ENCODE peak calls at places on chromosomes 4 and X, in five cellular contexts. One of them, this sample, is unnamed.

GRCh38 chr4:58138786-58139185 is 1028.6 kb upstream of the IGFBP7 start:
- DNase-seq in GM06990: no peak
- DNase-seq in astrocyte of the spinal cord: no peak
- DNase-seq in OCI-LY7: no peak
- DNase-seq in stomach: no peak
- DNase-seq in this sample: no peak

GRCh38 chrX:22343192-22343591 is 70.5 kb downstream of the CBLL2 start:
- DNase-seq in GM06990: no peak
- DNase-seq in astrocyte of the spinal cord: no peak
- DNase-seq in OCI-LY7: no peak
- DNase-seq in stomach: no peak
- DNase-seq in this sample: no peak

GRCh38 chrX:123186796-123187195 is 2.7 kb downstream of the GRIA3 start:
- DNase-seq in GM06990: no peak
- DNase-seq in astrocyte of the spinal cord: no peak
- DNase-seq in OCI-LY7: no peak
- DNase-seq in stomach: no peak
- DNase-seq in this sample: no peak

GRCh38 chr4:8637456-8637984 is 45.0 kb downstream of the CPZ start:
- DNase-seq in GM06990: no peak
- DNase-seq in astrocyte of the spinal cord: no peak
- DNase-seq in OCI-LY7: no peak
- DNase-seq in stomach: no peak
- DNase-seq in this sample: no peak

GRCh38 chr4:88567591-88567990 is 24.7 kb upstream of the HERC3 start:
- DNase-seq in GM06990: no peak
- DNase-seq in astrocyte of the spinal cord: no peak
- DNase-seq in OCI-LY7: no peak
- DNase-seq in stomach: no peak
- DNase-seq in this sample: no peak

GRCh38 chr4:98055800-98056501 is 87.3 kb downstream of the STPG2 start:
- DNase-seq in GM06990: no peak
- DNase-seq in astrocyte of the spinal cord: no peak
- DNase-seq in OCI-LY7: no peak
- DNase-seq in stomach: no peak
- DNase-seq in this sample: no peak

GRCh38 chr4:184922301-184922700 is 96.0 kb upstream of the HELT start:
- DNase-seq in GM06990: no peak
- DNase-seq in astrocyte of the spinal cord: no peak
- DNase-seq in OCI-LY7: no peak
- DNase-seq in stomach: no peak
- DNase-seq in this sample: no peak

GRCh38 chr4:53635697-53636483 is 44.6 kb upstream of the LNX1 start:
- DNase-seq in GM06990: no peak
- DNase-seq in astrocyte of the spinal cord: no peak
- DNase-seq in OCI-LY7: no peak
- DNase-seq in stomach: no peak
- DNase-seq in this sample: no peak

GRCh38 chr4:160194716-160195115 is 1091.8 kb downstream of the RAPGEF2 start:
- DNase-seq in GM06990: no peak
- DNase-seq in astrocyte of the spinal cord: no peak
- DNase-seq in OCI-LY7: no peak
- DNase-seq in stomach: no peak
- DNase-seq in this sample: no peak

GRCh38 chr4:147773261-147774184 is 41.6 kb downstream of the ARHGAP10 start:
- DNase-seq in GM06990: no peak
- DNase-seq in astrocyte of the spinal cord: peak
- DNase-seq in OCI-LY7: no peak
- DNase-seq in stomach: no peak
- DNase-seq in this sample: peak

GRCh38 chr4:154497901-154498300 is 6.3 kb upstream of the DCHS2 start:
- DNase-seq in GM06990: no peak
- DNase-seq in astrocyte of the spinal cord: no peak
- DNase-seq in OCI-LY7: no peak
- DNase-seq in stomach: no peak
- DNase-seq in this sample: no peak

GRCh38 chr4:54852061-54852460 is 194.3 kb downstream of the KIT start:
- DNase-seq in GM06990: no peak
- DNase-seq in astrocyte of the spinal cord: no peak
- DNase-seq in OCI-LY7: no peak
- DNase-seq in stomach: no peak
- DNase-seq in this sample: no peak

GRCh38 chrX:78140206-78140605 is 756 bp upstream of the TAF9B start:
- DNase-seq in GM06990: no peak
- DNase-seq in astrocyte of the spinal cord: no peak
- DNase-seq in OCI-LY7: no peak
- DNase-seq in stomach: no peak
- DNase-seq in this sample: no peak

GRCh38 chr4:150072906-150073714 is 5.1 kb upstream of the DCLK2 start:
- DNase-seq in GM06990: no peak
- DNase-seq in astrocyte of the spinal cord: peak
- DNase-seq in OCI-LY7: no peak
- DNase-seq in stomach: no peak
- DNase-seq in this sample: no peak

GRCh38 chrX:134741801-134742200 is 83.5 kb upstream of the PLAC1 start:
- DNase-seq in GM06990: no peak
- DNase-seq in astrocyte of the spinal cord: no peak
- DNase-seq in OCI-LY7: no peak
- DNase-seq in stomach: no peak
- DNase-seq in this sample: no peak

GRCh38 chr4:147640331-147640730 is 23.1 kb downstream of the TMEM184C start:
- DNase-seq in GM06990: no peak
- DNase-seq in astrocyte of the spinal cord: peak
- DNase-seq in OCI-LY7: no peak
- DNase-seq in stomach: no peak
- DNase-seq in this sample: no peak

GRCh38 chrX:104108955-104109354 is 3.4 kb upstream of the ZCCHC18 start:
- DNase-seq in GM06990: no peak
- DNase-seq in astrocyte of the spinal cord: no peak
- DNase-seq in OCI-LY7: no peak
- DNase-seq in stomach: no peak
- DNase-seq in this sample: no peak

GRCh38 chr4:76698141-76698540 is 199.8 kb downstream of the SOWAHB start:
- DNase-seq in GM06990: no peak
- DNase-seq in astrocyte of the spinal cord: no peak
- DNase-seq in OCI-LY7: no peak
- DNase-seq in stomach: no peak
- DNase-seq in this sample: no peak

GRCh38 chrX:123087326-123087725 is 96.8 kb upstream of the GRIA3 start:
- DNase-seq in GM06990: no peak
- DNase-seq in astrocyte of the spinal cord: no peak
- DNase-seq in OCI-LY7: no peak
- DNase-seq in stomach: no peak
- DNase-seq in this sample: peak

GRCh38 chrX:140157611-140158010 is 192.3 kb upstream of the CXorf66 start:
- DNase-seq in GM06990: no peak
- DNase-seq in astrocyte of the spinal cord: peak
- DNase-seq in OCI-LY7: no peak
- DNase-seq in stomach: no peak
- DNase-seq in this sample: peak

GRCh38 chrX:68462653-68463052 is 29.4 kb upstream of the OPHN1 start:
- DNase-seq in GM06990: no peak
- DNase-seq in astrocyte of the spinal cord: peak
- DNase-seq in OCI-LY7: peak
- DNase-seq in stomach: no peak
- DNase-seq in this sample: peak

GRCh38 chr4:172776203-172776896 is 392.3 kb upstream of the GALNT7 start:
- DNase-seq in GM06990: no peak
- DNase-seq in astrocyte of the spinal cord: no peak
- DNase-seq in OCI-LY7: no peak
- DNase-seq in stomach: no peak
- DNase-seq in this sample: no peak

DNA sequence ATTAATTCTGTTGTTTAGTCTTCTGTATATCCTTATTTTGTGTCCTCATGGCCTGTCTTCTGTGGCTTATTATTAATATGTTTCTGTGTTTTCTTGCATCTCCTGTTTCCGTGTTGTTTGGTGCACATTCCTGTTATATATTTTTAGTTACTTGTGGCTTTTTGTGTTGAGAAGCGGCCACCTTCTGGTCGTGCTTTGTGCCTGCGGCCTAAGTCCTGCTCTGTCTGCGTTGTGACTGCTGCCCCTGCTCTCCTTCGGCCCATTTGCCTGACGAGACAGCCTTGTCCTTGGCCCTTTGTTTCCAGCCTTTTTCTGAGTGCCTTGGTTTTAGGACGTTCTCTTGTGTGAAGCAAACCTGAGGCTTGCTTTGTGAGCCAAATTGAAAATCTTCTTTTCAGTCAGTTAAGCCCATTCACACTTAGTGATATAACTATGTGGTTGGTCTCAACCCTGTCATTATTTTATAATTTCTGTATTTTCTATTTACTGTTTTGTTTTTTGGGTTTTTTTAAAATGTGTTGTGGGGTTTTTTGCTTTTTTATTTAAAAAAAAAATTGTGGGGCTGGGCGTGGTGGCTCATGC is 43.8 kb downstream of the TNIP2 start:
- DNase-seq in GM06990: no peak
- DNase-seq in astrocyte of the spinal cord: peak
- DNase-seq in OCI-LY7: peak
- DNase-seq in stomach: no peak
- DNase-seq in this sample: no peak
- TF ChIP-seq CTCF in GM06990: peak
- TF ChIP-seq CTCF in astrocyte of the spinal cord: peak
- TF ChIP-seq CTCF in OCI-LY7: peak
- TF ChIP-seq CTCF in stomach: no peak
- TF ChIP-seq CTCF in this sample: peak

GRCh38 chr4:137608085-137608484 is 75.8 kb upstream of the PCDH18 start:
- DNase-seq in GM06990: no peak
- DNase-seq in astrocyte of the spinal cord: no peak
- DNase-seq in OCI-LY7: no peak
- DNase-seq in stomach: no peak
- DNase-seq in this sample: peak

GRCh38 chr4:137611998-137612700 is 79.9 kb upstream of the PCDH18 start:
- DNase-seq in GM06990: no peak
- DNase-seq in astrocyte of the spinal cord: no peak
- DNase-seq in OCI-LY7: no peak
- DNase-seq in stomach: no peak
- DNase-seq in this sample: no peak

GRCh38 chr4:137614491-137614890 is 82.2 kb upstream of the PCDH18 start:
- DNase-seq in GM06990: no peak
- DNase-seq in astrocyte of the spinal cord: no peak
- DNase-seq in OCI-LY7: no peak
- DNase-seq in stomach: no peak
- DNase-seq in this sample: peak

GRCh38 chr4:137610960-137611359 is 78.7 kb upstream of the PCDH18 start:
- DNase-seq in GM06990: no peak
- DNase-seq in astrocyte of the spinal cord: no peak
- DNase-seq in OCI-LY7: no peak
- DNase-seq in stomach: no peak
- DNase-seq in this sample: peak

DNA sequence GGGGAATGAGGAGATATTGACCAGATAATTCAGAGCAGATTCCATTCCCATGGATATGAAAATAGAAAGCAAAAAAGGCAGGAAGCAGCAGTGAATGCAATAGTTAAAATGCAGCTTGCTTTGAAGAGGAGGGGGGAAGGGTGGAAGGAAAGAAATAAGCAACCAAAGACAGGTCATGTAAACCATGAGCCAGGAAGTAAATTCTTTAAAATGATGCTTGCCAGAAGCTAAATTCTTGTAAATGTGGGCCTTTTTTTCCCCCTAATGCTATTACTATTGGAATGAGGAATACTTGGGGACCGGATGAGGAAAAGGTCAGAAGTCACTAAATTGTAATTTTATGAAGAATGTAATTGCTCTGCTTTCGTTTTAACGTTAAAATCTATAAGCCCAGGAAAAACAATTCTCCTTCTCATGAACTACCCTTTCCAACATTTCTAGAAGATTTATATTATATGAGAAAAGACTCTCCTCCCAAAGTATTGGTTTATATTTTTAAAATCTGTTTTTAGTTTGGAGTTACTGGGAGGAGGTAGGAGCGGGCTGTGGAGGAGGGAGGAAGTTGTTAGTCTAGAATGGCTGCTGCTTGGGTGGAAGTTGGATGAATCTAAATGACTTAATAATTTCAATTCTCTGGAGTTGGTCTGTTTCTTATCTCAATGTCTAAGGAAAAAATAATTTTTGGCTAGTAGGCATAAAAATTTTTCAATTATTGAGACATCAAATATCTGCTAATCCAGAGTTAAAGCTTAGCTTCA is 77.6 kb upstream of the PCDH18 start:
- DNase-seq in GM06990: no peak
- DNase-seq in astrocyte of the spinal cord: peak
- DNase-seq in OCI-LY7: no peak
- DNase-seq in stomach: no peak
- DNase-seq in this sample: no peak
- H3K4me3 ChIP-seq in GM06990: no peak
- H3K4me3 ChIP-seq in astrocyte of the spinal cord: no peak
- H3K4me3 ChIP-seq in OCI-LY7: no peak
- H3K4me3 ChIP-seq in stomach: no peak
- H3K4me3 ChIP-seq in this sample: no peak

GRCh38 chr4:74134500-74134852 is 23.4 kb upstream of the MTHFD2L start:
- DNase-seq in GM06990: no peak
- DNase-seq in astrocyte of the spinal cord: no peak
- DNase-seq in OCI-LY7: no peak
- DNase-seq in stomach: no peak
- DNase-seq in this sample: no peak
- TF ChIP-seq CTCF in GM06990: no peak
- TF ChIP-seq CTCF in astrocyte of the spinal cord: no peak
- TF ChIP-seq CTCF in OCI-LY7: peak
- TF ChIP-seq CTCF in stomach: no peak
- TF ChIP-seq CTCF in this sample: peak

GRCh38 chr4:114582625-114583024 is 16.0 kb upstream of the UGT8 start:
- DNase-seq in GM06990: no peak
- DNase-seq in astrocyte of the spinal cord: no peak
- DNase-seq in OCI-LY7: no peak
- DNase-seq in stomach: no peak
- DNase-seq in this sample: no peak
- H3K4me3 ChIP-seq in GM06990: no peak
- H3K4me3 ChIP-seq in astrocyte of the spinal cord: no peak
- H3K4me3 ChIP-seq in OCI-LY7: no peak
- H3K4me3 ChIP-seq in stomach: no peak
- H3K4me3 ChIP-seq in this sample: no peak

GRCh38 chrX:138057883-138058282 is 492.0 kb downstream of the ZIC3 start:
- DNase-seq in GM06990: no peak
- DNase-seq in astrocyte of the spinal cord: no peak
- DNase-seq in OCI-LY7: no peak
- DNase-seq in stomach: no peak
- DNase-seq in this sample: peak
- TF ChIP-seq CTCF in GM06990: no peak
- TF ChIP-seq CTCF in astrocyte of the spinal cord: no peak
- TF ChIP-seq CTCF in OCI-LY7: no peak
- TF ChIP-seq CTCF in stomach: no peak
- TF ChIP-seq CTCF in this sample: peak

GRCh38 chrX:1248381-1249061 is 20.1 kb upstream of the CSF2RA start:
- DNase-seq in GM06990: no peak
- DNase-seq in astrocyte of the spinal cord: no peak
- DNase-seq in OCI-LY7: no peak
- DNase-seq in stomach: no peak
- DNase-seq in this sample: no peak
- H3K4me3 ChIP-seq in GM06990: no peak
- H3K4me3 ChIP-seq in astrocyte of the spinal cord: no peak
- H3K4me3 ChIP-seq in OCI-LY7: no peak
- H3K4me3 ChIP-seq in stomach: no peak
- H3K4me3 ChIP-seq in this sample: no peak

GRCh38 chr4:122300776-122301175 is 78.0 kb upstream of the ADAD1 start:
- DNase-seq in GM06990: no peak
- DNase-seq in astrocyte of the spinal cord: no peak
- DNase-seq in OCI-LY7: no peak
- DNase-seq in stomach: no peak
- DNase-seq in this sample: no peak
- TF ChIP-seq CTCF in GM06990: no peak
- TF ChIP-seq CTCF in astrocyte of the spinal cord: no peak
- TF ChIP-seq CTCF in OCI-LY7: peak
- TF ChIP-seq CTCF in stomach: no peak
- TF ChIP-seq CTCF in this sample: peak

This sample was measured in PC-3.